ENCODE peak calls at places on chromosomes 3 and 15, in eight cellular contexts. One of them, this sample, is unnamed.
A peak's percentile ranks its signal among the peaks of the same experiment; 100 is the strongest.

GRCh38 chr3:143478124-143478693 is 358.6 kb downstream of the CHST2 start:
- DNase-seq in body of pancreas: no peak
- DNase-seq in PC-9: no peak
- DNase-seq in psoas muscle: no peak
- DNase-seq in aorta: no peak
- DNase-seq in H9: peak; percentile 38
- DNase-seq in CD4-positive, CD25-positive, alpha-beta regulatory T cell: no peak
- DNase-seq in left lung: no peak
- DNase-seq in this sample: no peak

GRCh38 chr3:150177673-150178378 is 207.1 kb upstream of the PFN2 start:
- DNase-seq in PC-9: no peak
- DNase-seq in psoas muscle: no peak
- DNase-seq in left lung: no peak
- DNase-seq in body of pancreas: no peak
- DNase-seq in aorta: no peak
- DNase-seq in H9: no peak
- DNase-seq in CD4-positive, CD25-positive, alpha-beta regulatory T cell: no peak
- DNase-seq in this sample: no peak

GRCh38 chr15:40084657-40085056 is 24.0 kb downstream of the BMF start:
- DNase-seq in body of pancreas: no peak
- DNase-seq in left lung: no peak
- DNase-seq in PC-9: no peak
- DNase-seq in CD4-positive, CD25-positive, alpha-beta regulatory T cell: no peak
- DNase-seq in aorta: no peak
- DNase-seq in psoas muscle: no peak
- DNase-seq in H9: no peak
- DNase-seq in this sample: no peak

GRCh38 chr3:175346573-175347356 is 487.6 kb downstream of the NAALADL2 start:
- DNase-seq in left lung: peak; percentile 62
- DNase-seq in H9: no peak
- DNase-seq in CD4-positive, CD25-positive, alpha-beta regulatory T cell: no peak
- DNase-seq in body of pancreas: peak; percentile 33
- DNase-seq in PC-9: peak; percentile 35
- DNase-seq in psoas muscle: peak; percentile 17
- DNase-seq in aorta: peak; percentile 78
- DNase-seq in this sample: peak; percentile 59

GRCh38 chr3:17422636-17423035 is 319.8 kb downstream of the TBC1D5 start:
- DNase-seq in CD4-positive, CD25-positive, alpha-beta regulatory T cell: no peak
- DNase-seq in H9: no peak
- DNase-seq in psoas muscle: no peak
- DNase-seq in left lung: no peak
- DNase-seq in body of pancreas: no peak
- DNase-seq in PC-9: no peak
- DNase-seq in aorta: no peak
- DNase-seq in this sample: no peak

GRCh38 chr3:114519415-114519814 is 225.6 kb downstream of the TIGIT start:
- DNase-seq in PC-9: peak; percentile 38
- DNase-seq in left lung: no peak
- DNase-seq in H9: peak; percentile 51
- DNase-seq in body of pancreas: peak; percentile 46
- DNase-seq in psoas muscle: peak; percentile 23
- DNase-seq in CD4-positive, CD25-positive, alpha-beta regulatory T cell: no peak
- DNase-seq in aorta: no peak
- DNase-seq in this sample: no peak

GRCh38 chr3:43256714-43257461 is 29.5 kb upstream of the SNRK start:
- DNase-seq in CD4-positive, CD25-positive, alpha-beta regulatory T cell: no peak
- DNase-seq in left lung: no peak
- DNase-seq in aorta: no peak
- DNase-seq in H9: no peak
- DNase-seq in psoas muscle: no peak
- DNase-seq in PC-9: no peak
- DNase-seq in body of pancreas: no peak
- DNase-seq in this sample: no peak

GRCh38 chr3:170632780-170633179 is 46.9 kb upstream of the SLC7A14 start:
- DNase-seq in H9: no peak
- DNase-seq in PC-9: no peak
- DNase-seq in body of pancreas: no peak
- DNase-seq in CD4-positive, CD25-positive, alpha-beta regulatory T cell: no peak
- DNase-seq in aorta: no peak
- DNase-seq in left lung: no peak
- DNase-seq in psoas muscle: no peak
- DNase-seq in this sample: no peak

GRCh38 chr3:53078656-53079055 is 32.8 kb upstream of the SFMBT1 start:
- DNase-seq in body of pancreas: no peak
- DNase-seq in CD4-positive, CD25-positive, alpha-beta regulatory T cell: no peak
- DNase-seq in left lung: no peak
- DNase-seq in PC-9: no peak
- DNase-seq in aorta: no peak
- DNase-seq in H9: no peak
- DNase-seq in psoas muscle: no peak
- DNase-seq in this sample: no peak

GRCh38 chr3:74546426-74546825 is 68.0 kb downstream of the CNTN3 start:
- DNase-seq in H9: no peak
- DNase-seq in aorta: no peak
- DNase-seq in left lung: no peak
- DNase-seq in body of pancreas: peak; percentile 10
- DNase-seq in psoas muscle: no peak
- DNase-seq in CD4-positive, CD25-positive, alpha-beta regulatory T cell: no peak
- DNase-seq in PC-9: no peak
- DNase-seq in this sample: no peak

GRCh38 chr3:4985330-4986174 is 6.3 kb downstream of the BHLHE40 start:
- DNase-seq in CD4-positive, CD25-positive, alpha-beta regulatory T cell: no peak
- DNase-seq in body of pancreas: peak; percentile 36
- DNase-seq in psoas muscle: peak; percentile 64
- DNase-seq in PC-9: peak; percentile 58
- DNase-seq in aorta: no peak
- DNase-seq in left lung: no peak
- DNase-seq in H9: peak; percentile 55
- DNase-seq in this sample: peak; percentile 77

DNA sequence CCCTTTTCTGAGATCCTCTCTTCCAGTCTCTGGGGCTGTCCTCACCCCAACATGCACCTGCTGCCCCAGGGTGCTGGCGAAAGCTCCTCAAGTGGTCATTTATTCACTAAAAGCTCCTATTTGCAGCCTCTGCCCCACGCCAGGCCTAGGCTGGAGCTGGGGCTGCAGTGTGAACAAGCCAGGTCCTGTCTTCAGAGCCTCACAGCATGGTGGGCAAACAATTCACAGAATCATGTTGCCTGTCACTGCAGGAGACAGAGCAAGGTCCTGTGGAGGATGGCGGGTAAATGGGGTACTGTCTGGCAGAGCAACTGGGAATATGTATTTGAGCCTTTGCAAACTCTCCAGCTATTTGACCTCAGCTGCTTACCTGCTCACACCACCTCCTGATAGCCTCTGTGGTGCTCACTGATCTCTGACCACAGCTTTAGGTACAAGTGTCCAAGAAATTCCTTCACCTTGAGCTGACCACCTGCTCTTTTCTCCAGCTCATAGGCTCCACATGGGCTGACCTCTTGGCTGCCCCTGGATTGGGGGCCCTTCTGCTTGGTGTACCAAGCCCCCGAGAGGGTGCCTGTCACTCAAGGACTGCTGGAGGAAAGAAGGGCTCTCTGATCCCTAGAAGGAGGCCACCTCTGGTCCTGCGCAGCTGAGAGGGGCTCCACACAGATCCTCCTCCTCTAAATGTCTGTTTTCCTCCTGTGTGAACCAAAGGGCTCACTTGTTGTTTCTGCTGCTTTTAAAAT is 35.6 kb downstream of the AMOTL2 start:
- DNase-seq in H9: no peak
- DNase-seq in PC-9: no peak
- DNase-seq in left lung: peak; percentile 12
- DNase-seq in CD4-positive, CD25-positive, alpha-beta regulatory T cell: no peak
- DNase-seq in psoas muscle: no peak
- DNase-seq in body of pancreas: no peak
- DNase-seq in aorta: peak; percentile 50
- DNase-seq in this sample: no peak
- H3K4me1 ChIP-seq in H9: peaks cover 11% of the 10 kb centered on the region
- H3K4me1 ChIP-seq in PC-9: peaks cover 45% of the 10 kb centered on the region
- H3K4me1 ChIP-seq in left lung: peaks cover 5% of the 10 kb centered on the region
- H3K4me1 ChIP-seq in CD4-positive, CD25-positive, alpha-beta regulatory T cell: no peaks in the 10 kb centered on the region
- H3K4me1 ChIP-seq in psoas muscle: peaks cover 9% of the 10 kb centered on the region
- H3K4me1 ChIP-seq in body of pancreas: peaks cover 28% of the 10 kb centered on the region
- H3K4me1 ChIP-seq in aorta: peaks cover 3% of the 10 kb centered on the region
- H3K4me1 ChIP-seq in this sample: peaks cover 45% of the 10 kb centered on the region

DNA sequence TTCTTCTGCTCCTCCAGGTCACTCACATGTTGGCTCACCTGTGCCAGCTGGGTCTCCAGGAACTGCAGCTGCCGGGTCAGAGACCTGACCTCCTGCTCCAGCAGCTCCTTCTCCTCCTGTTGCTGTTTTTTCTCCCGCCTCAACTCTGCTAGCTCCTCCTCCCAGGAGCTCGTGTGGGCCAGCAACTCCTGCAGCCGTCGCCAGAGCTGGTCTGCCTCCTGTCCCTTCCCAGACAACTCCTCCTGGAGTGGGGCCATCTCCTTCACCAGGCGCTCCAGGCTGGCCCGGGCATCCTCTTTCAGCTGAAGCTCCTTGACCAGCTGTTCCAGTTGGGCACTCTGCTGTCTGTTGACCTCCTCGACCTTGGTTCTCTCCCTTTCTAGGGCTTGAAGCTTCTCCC is 24.5 kb downstream of the CXCR6 start:
- DNase-seq in aorta: no peak
- DNase-seq in psoas muscle: peak; percentile 35
- DNase-seq in H9: no peak
- DNase-seq in left lung: no peak
- DNase-seq in PC-9: no peak
- DNase-seq in body of pancreas: no peak
- DNase-seq in CD4-positive, CD25-positive, alpha-beta regulatory T cell: no peak
- DNase-seq in this sample: no peak
- H3K4me1 ChIP-seq in aorta: no peaks in the 10 kb centered on the region
- H3K4me1 ChIP-seq in psoas muscle: peaks cover 48% of the 10 kb centered on the region
- H3K4me1 ChIP-seq in H9: no peaks in the 10 kb centered on the region
- H3K4me1 ChIP-seq in left lung: peaks cover 36% of the 10 kb centered on the region
- H3K4me1 ChIP-seq in PC-9: peaks cover 20% of the 10 kb centered on the region
- H3K4me1 ChIP-seq in body of pancreas: no peaks in the 10 kb centered on the region
- H3K4me1 ChIP-seq in CD4-positive, CD25-positive, alpha-beta regulatory T cell: peaks cover 54% of the 10 kb centered on the region
- H3K4me1 ChIP-seq in this sample: no peaks in the 10 kb centered on the region

GRCh38 chr15:68341851-68342336 is 64.3 kb downstream of the FEM1B start:
- DNase-seq in H9: no peak
- DNase-seq in PC-9: no peak
- DNase-seq in aorta: peak; percentile 70
- DNase-seq in CD4-positive, CD25-positive, alpha-beta regulatory T cell: no peak
- DNase-seq in left lung: no peak
- DNase-seq in body of pancreas: no peak
- DNase-seq in psoas muscle: peak; percentile 33
- DNase-seq in this sample: no peak
- H3K4me1 ChIP-seq in H9: no peaks in the 10 kb centered on the region
- H3K4me1 ChIP-seq in PC-9: no peaks in the 10 kb centered on the region
- H3K4me1 ChIP-seq in aorta: no peaks in the 10 kb centered on the region
- H3K4me1 ChIP-seq in CD4-positive, CD25-positive, alpha-beta regulatory T cell: no peaks in the 10 kb centered on the region
- H3K4me1 ChIP-seq in left lung: peaks cover 12% of the 10 kb centered on the region
- H3K4me1 ChIP-seq in body of pancreas: no peaks in the 10 kb centered on the region
- H3K4me1 ChIP-seq in psoas muscle: peaks cover 22% of the 10 kb centered on the region
- H3K4me1 ChIP-seq in this sample: no peaks in the 10 kb centered on the region

DNA sequence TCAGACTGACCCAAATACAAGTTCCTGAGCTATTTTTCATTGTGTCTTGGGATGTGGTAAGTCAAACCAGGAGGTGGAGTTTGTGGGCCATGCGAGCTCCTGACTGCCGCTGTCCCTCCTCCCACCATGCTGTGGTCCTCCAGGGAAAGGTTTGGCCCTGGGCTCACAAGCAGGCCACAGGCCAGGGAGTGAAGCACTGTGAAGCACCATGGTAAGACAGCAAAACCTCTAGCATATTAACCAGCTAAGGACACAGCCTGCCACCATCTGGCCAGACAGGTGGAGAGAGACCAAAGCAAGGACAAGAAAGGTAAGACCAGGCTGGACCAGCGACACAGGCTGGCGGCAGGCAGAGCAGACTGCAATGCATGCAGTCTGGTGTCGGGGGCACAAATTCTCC is 15.3 kb downstream of the RAB43 start:
- DNase-seq in H9: no peak
- DNase-seq in body of pancreas: no peak
- DNase-seq in PC-9: no peak
- DNase-seq in left lung: no peak
- DNase-seq in CD4-positive, CD25-positive, alpha-beta regulatory T cell: no peak
- DNase-seq in psoas muscle: no peak
- DNase-seq in aorta: no peak
- DNase-seq in this sample: no peak
- H3K4me1 ChIP-seq in H9: no peaks in the 10 kb centered on the region
- H3K4me1 ChIP-seq in body of pancreas: peaks cover 14% of the 10 kb centered on the region
- H3K4me1 ChIP-seq in PC-9: no peaks in the 10 kb centered on the region
- H3K4me1 ChIP-seq in left lung: peaks cover 12% of the 10 kb centered on the region
- H3K4me1 ChIP-seq in CD4-positive, CD25-positive, alpha-beta regulatory T cell: peaks cover 51% of the 10 kb centered on the region
- H3K4me1 ChIP-seq in psoas muscle: no peaks in the 10 kb centered on the region
- H3K4me1 ChIP-seq in aorta: no peaks in the 10 kb centered on the region
- H3K4me1 ChIP-seq in this sample: no peaks in the 10 kb centered on the region

GRCh38 chr3:108093616-108094015 is 2.8 kb upstream of the CD47 start:
- DNase-seq in PC-9: no peak
- DNase-seq in H9: no peak
- DNase-seq in CD4-positive, CD25-positive, alpha-beta regulatory T cell: no peak
- DNase-seq in left lung: no peak
- DNase-seq in aorta: no peak
- DNase-seq in body of pancreas: no peak
- DNase-seq in psoas muscle: no peak
- DNase-seq in this sample: no peak
- H3K4me1 ChIP-seq in PC-9: peaks cover 29% of the 10 kb centered on the region
- H3K4me1 ChIP-seq in H9: no peaks in the 10 kb centered on the region
- H3K4me1 ChIP-seq in CD4-positive, CD25-positive, alpha-beta regulatory T cell: peaks cover 38% of the 10 kb centered on the region
- H3K4me1 ChIP-seq in left lung: peaks cover 27% of the 10 kb centered on the region
- H3K4me1 ChIP-seq in aorta: no peaks in the 10 kb centered on the region
- H3K4me1 ChIP-seq in body of pancreas: peaks cover 8% of the 10 kb centered on the region
- H3K4me1 ChIP-seq in psoas muscle: peaks cover under 1% of the 10 kb centered on the region
- H3K4me1 ChIP-seq in this sample: no peaks in the 10 kb centered on the region

DNA sequence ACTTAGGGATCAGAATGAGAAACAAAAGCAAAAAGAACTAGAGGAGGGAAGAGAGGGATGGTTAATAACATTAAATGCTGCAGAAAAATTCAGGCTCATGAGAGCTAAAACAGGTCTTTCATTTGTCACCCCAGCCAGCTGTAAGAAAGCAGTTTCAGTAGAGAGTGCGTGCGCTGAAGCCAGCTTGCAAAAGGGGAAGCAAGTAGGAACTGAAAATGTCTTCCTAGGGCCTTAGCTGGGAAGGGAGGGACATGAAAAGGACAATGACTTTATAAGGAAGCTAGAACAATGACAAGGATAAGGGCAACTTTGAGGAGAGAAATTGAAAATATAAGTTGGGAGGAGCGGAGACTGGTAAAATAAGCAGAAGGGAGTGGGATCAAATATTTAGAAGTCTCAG is 3.1 kb downstream of the CIAO2A start:
- DNase-seq in CD4-positive, CD25-positive, alpha-beta regulatory T cell: no peak
- DNase-seq in PC-9: no peak
- DNase-seq in body of pancreas: no peak
- DNase-seq in left lung: no peak
- DNase-seq in aorta: no peak
- DNase-seq in psoas muscle: no peak
- DNase-seq in H9: no peak
- DNase-seq in this sample: no peak
- H3K4me1 ChIP-seq in CD4-positive, CD25-positive, alpha-beta regulatory T cell: peaks cover 40% of the 10 kb centered on the region
- H3K4me1 ChIP-seq in PC-9: peaks cover 15% of the 10 kb centered on the region
- H3K4me1 ChIP-seq in body of pancreas: peaks cover 47% of the 10 kb centered on the region
- H3K4me1 ChIP-seq in left lung: peaks cover 62% of the 10 kb centered on the region
- H3K4me1 ChIP-seq in aorta: no peaks in the 10 kb centered on the region
- H3K4me1 ChIP-seq in psoas muscle: peaks cover 38% of the 10 kb centered on the region
- H3K4me1 ChIP-seq in H9: no peaks in the 10 kb centered on the region
- H3K4me1 ChIP-seq in this sample: peaks cover 26% of the 10 kb centered on the region

DNA sequence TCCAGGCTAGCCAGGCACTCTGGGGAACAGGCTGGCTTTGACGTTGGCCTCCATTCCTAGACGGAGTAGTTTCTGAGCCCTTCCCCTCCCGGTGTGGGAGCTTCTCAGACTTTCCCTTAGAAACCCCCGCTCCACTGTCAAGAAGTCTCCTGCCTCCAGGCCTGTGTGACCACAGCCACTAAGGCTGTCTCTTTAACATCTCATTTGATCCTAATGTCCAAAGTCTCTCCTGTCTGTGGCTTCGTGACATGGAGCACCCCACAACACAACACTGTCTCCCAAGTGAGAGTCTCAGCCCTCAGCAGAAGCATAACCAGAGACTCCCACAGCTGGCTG is 6.0 kb downstream of the CSRNP1 start:
- DNase-seq in body of pancreas: no peak
- DNase-seq in aorta: no peak
- DNase-seq in CD4-positive, CD25-positive, alpha-beta regulatory T cell: no peak
- DNase-seq in psoas muscle: no peak
- DNase-seq in left lung: no peak
- DNase-seq in PC-9: no peak
- DNase-seq in H9: no peak
- DNase-seq in this sample: no peak
- H3K4me1 ChIP-seq in body of pancreas: peaks cover 90% of the 10 kb centered on the region
- H3K4me1 ChIP-seq in aorta: peaks cover 10% of the 10 kb centered on the region
- H3K4me1 ChIP-seq in CD4-positive, CD25-positive, alpha-beta regulatory T cell: peaks cover 71% of the 10 kb centered on the region
- H3K4me1 ChIP-seq in psoas muscle: peaks cover 69% of the 10 kb centered on the region
- H3K4me1 ChIP-seq in left lung: peaks cover 98% of the 10 kb centered on the region
- H3K4me1 ChIP-seq in PC-9: peaks cover 81% of the 10 kb centered on the region
- H3K4me1 ChIP-seq in H9: peaks cover 22% of the 10 kb centered on the region
- H3K4me1 ChIP-seq in this sample: peaks cover 74% of the 10 kb centered on the region